ENCODE peak calls at places on chromosomes 13 and 19, in six cellular contexts. G, N, R, S, P and L are unnamed samples. For H3K4me1 and H3K27me3, the result is how much of the 10 kb centered on the place peaks cover.

GRCh38 chr19:5539431-5539833 is 28.3 kb downstream of the TINCR start:
- DNase-seq in G (no peak), P (no peak), N (peak), R (no peak), S (no peak), L (no peak)

GRCh38 chr13:23656637-23657036 is 86.4 kb downstream of the TNFRSF19 start:
- DNase-seq in P (no peak), G (no peak), N (no peak), S (no peak), R (no peak), L (no peak)

GRCh38 chr13:107992542-107992941 is 222.8 kb downstream of the LIG4 start:
- DNase-seq in P (no peak), G (no peak), S (no peak), N (no peak), R (no peak), L (no peak)

GRCh38 chr13:21638319-21639282 is 32.3 kb upstream of the FGF9 start:
- DNase-seq in S (no peak), P (no peak), N (no peak), R (no peak), G (no peak), L (no peak)

GRCh38 chr13:78650725-78651083 is 8.3 kb downstream of the OBI1 start:
- DNase-seq in N (no peak), S (no peak), R (no peak), P (no peak), G (no peak), L (no peak)

GRCh38 chr13:109451726-109452125 is 334.7 kb downstream of the IRS2 start:
- DNase-seq in S (no peak), N (no peak), P (no peak), R (no peak), G (no peak), L (no peak)

GRCh38 chr13:97359181-97360057 is 74.5 kb upstream of the RAP2A start:
- DNase-seq in S (peak), N (no peak), P (peak), G (no peak), R (no peak), L (no peak)

GRCh38 chr19:58059003-58059671 is at the start of gene ZNF135:
- DNase-seq in R (peak), P (peak), N (peak), S (peak), G (peak), L (peak)

GRCh38 chr13:101343128-101343787 is 73.0 kb downstream of the NALCN start:
- DNase-seq in R (no peak), P (no peak), N (no peak), S (no peak), G (no peak), L (no peak)

GRCh38 chr13:98507060-98507797 is 69.7 kb downstream of the STK24 start:
- DNase-seq in S (no peak), P (peak), G (no peak), R (peak), N (peak), L (peak)

GRCh38 chr19:10421240-10421948 is 1.1 kb downstream of the PDE4A start:
- DNase-seq in R (no peak), S (no peak), N (no peak), P (no peak), G (no peak), L (no peak)

GRCh38 chr13:89375839-89376238 is 1704.7 kb downstream of the SLITRK5 start:
- DNase-seq in G (no peak), R (no peak), S (no peak), N (no peak), P (no peak), L (no peak)

GRCh38 chr19:53467503-53468262 is at the start of gene ZNF813:
- DNase-seq in S (peak), G (peak), P (peak), R (peak), N (peak), L (peak)

GRCh38 chr13:59086147-59086546 is 1077.6 kb downstream of the DIAPH3 start:
- DNase-seq in G (no peak), N (no peak), S (no peak), R (no peak), P (no peak), L (no peak)

GRCh38 chr13:113447596-113447995 is 5.7 kb downstream of the ADPRHL1 start:
- DNase-seq in R (no peak), S (no peak), N (no peak), G (no peak), P (no peak), L (no peak)

GRCh38 chr13:110173247-110173818 is 133.6 kb downstream of the COL4A1 start:
- DNase-seq in N (no peak), G (no peak), P (no peak), S (no peak), R (no peak), L (no peak)

GRCh38 chr13:93925976-93926375 is 553.5 kb downstream of the DCT start:
- DNase-seq in R (no peak), S (no peak), G (no peak), P (no peak), N (no peak), L (no peak)

GRCh38 chr13:79674765-79675515 is 194.0 kb downstream of the NDFIP2 start:
- DNase-seq in R (no peak), P (no peak), S (no peak), N (no peak), G (no peak), L (no peak)

GRCh38 chr19:35483089-35483488 is 7.2 kb downstream of the KRTDAP start:
- DNase-seq in S (no peak), P (no peak), R (no peak), N (no peak), G (no peak), L (no peak)

GRCh38 chr19:41205995-41206394 is 13.0 kb downstream of the CYP2S1 start:
- DNase-seq in N (no peak), S (no peak), R (no peak), P (no peak), G (no peak), L (no peak)

GRCh38 chr13:28356506-28357064 is 138.3 kb downstream of the FLT1 start:
- DNase-seq in P (no peak), S (no peak), R (no peak), N (no peak), G (no peak), L (no peak)

GRCh38 chr19:20038358-20039202 is 725 bp downstream of the ZNF682 start:
- DNase-seq in N (no peak), G (no peak), R (no peak), S (no peak), P (no peak), L (no peak)

GRCh38 chr13:63393112-63393511 is 1977.5 kb upstream of the PCDH20 start:
- DNase-seq in G (no peak), S (no peak), R (no peak), N (no peak), P (no peak), L (no peak)

GRCh38 chr13:49683489-49683888 is 7.8 kb downstream of the EBPL start:
- DNase-seq in P (no peak), N (no peak), G (no peak), R (no peak), S (no peak), L (no peak)

GRCh38 chr13:48626726-48627451 is 26.8 kb upstream of the CYSLTR2 start:
- DNase-seq in S (no peak), P (no peak), R (no peak), G (no peak), N (no peak), L (no peak)

GRCh38 chr19:3880471-3881271 is at the start of gene ATCAY:
- DNase-seq in S (no peak), P (no peak), G (no peak), R (no peak), N (no peak), L (no peak)

GRCh38 chr19:5489511-5489910 is 34.3 kb downstream of the ZNRF4 start:
- DNase-seq in P (no peak), G (no peak), R (no peak), S (no peak), N (no peak), L (no peak)

GRCh38 chr13:97002581-97002980 is 8.3 kb upstream of the OXGR1 start:
- DNase-seq in P (no peak), R (no peak), S (no peak), G (no peak), N (no peak), L (no peak)

GRCh38 chr13:105915451-105915850 is 620.0 kb downstream of the EFNB2 start:
- DNase-seq in S (no peak), R (no peak), P (no peak), N (no peak), G (no peak), L (no peak)

GRCh38 chr19:4707956-4708650 is 15.5 kb downstream of the DPP9 start:
- DNase-seq in S (no peak), G (no peak), N (peak), P (peak), R (no peak), L (no peak)

GRCh38 chr13:93180376-93180966 is 46.1 kb upstream of the GPC6 start:
- DNase-seq in R (no peak), G (no peak), S (no peak), P (no peak), N (no peak), L (no peak)

GRCh38 chr13:81171065-81171647 is 830.2 kb upstream of the SPRY2 start:
- DNase-seq in S (no peak), N (no peak), P (no peak), G (no peak), R (no peak), L (no peak)

GRCh38 chr19:14347999-14348889 is 33.0 kb upstream of the ADGRE5 start:
- DNase-seq in G (peak), R (peak), P (peak), S (no peak), N (peak), L (no peak)

DNA sequence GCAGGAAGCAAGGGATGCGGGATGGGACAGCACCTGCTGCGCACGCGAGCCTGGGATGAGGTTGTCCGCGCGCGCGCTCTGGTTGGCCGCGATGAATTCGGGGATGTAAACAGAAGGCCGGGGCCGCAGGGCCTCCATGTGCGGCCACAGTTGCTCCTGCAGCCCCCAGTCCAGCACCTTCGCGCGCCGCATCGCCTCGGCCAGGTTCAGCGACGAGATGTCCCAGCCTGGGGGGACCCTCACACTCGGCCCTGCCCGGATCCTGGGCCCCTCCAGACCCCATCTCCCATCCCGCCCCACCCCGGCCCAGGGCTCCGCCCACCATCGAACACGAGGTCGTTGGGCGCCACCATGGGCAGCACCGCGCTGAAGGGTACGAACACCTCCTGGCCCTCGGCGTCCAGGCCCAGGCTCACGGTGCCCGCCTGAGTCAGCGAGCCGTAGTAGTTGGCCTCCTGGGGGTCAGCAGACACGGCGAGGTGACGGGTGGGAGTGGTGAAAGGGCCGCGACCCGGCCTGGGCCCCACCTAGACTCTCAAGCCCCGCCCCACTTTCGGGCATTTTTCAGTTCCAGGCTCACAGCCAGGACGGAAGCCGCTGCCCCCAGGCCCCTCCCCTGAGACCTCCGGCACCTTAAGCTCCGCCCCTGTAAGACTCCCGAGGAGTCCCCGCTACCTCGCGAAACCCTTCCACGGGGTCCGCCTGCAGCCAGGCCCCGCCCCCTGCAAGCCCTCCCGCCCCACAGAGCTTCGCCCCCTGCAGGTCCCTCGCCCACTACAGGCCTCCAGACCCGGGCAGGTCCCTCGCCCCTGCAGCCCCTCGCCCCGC is 1.1 kb downstream of the ISYNA1 start:
- DNase-seq in N (peak), S (no peak), P (peak), G (no peak), R (peak), L (no peak)
- H3K4me1 ChIP-seq in N (under half), S (under half), P (under half), G (under half), R (under half), L (under half)

GRCh38 chr19:597406-598315 is 8.0 kb downstream of the HCN2 start:
- DNase-seq in G (no peak), P (no peak), R (no peak), N (no peak), S (no peak), L (no peak)
- H3K27me3 ChIP-seq in G (under half), P (under half), R (under half), N (under half), S (under half), L (under half)

GRCh38 chr13:33205804-33206221 is 79.7 kb downstream of the STARD13 start:
- DNase-seq in N (no peak), P (no peak), G (no peak), S (no peak), R (no peak), L (peak)
- H3K4me1 ChIP-seq in N (half or more), P (under half), G (under half), S (half or more), R (under half), L (under half)

GRCh38 chr19:13086341-13086740 is 16.3 kb downstream of the LYL1 start:
- DNase-seq in G (no peak), P (no peak), S (no peak), N (no peak), R (no peak), L (peak)
- H3K27me3 ChIP-seq in G (under half), P (under half), S (under half), N (under half), R (under half), L (under half)

DNA sequence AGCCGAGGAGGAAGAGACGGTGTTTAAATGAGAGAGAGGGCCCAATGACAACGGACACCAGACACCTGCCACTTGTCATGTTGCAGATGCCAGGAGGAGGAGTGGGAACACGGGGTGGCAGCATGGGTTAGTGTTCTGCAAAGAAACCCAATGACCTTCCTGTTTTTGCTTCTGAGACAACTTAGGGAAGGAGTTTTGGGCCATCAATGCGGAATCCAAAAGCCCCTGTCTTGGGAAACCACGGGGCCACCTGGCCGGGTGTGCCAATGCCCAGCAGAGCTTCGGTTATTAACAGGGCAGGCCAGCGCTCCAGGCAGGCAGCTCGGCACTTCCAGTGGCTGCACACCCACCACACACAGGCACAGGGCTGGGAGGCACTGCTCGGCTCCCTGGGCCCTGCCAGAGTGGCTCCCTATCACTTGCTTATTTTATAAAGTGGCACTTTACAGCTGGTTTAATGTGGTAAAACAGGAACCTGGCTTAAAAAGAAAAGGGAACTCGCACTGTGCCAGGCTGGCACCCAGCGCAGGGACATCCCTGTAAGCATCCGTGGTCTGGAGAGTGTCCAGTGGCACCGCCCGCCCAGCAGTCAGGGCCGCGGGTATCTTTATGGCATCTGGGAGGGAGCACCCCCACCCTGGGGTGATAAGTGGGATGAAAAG is 19.1 kb downstream of the ELL start:
- DNase-seq in N (peak), R (no peak), S (no peak), P (no peak), G (no peak), L (no peak)
- H3K4me1 ChIP-seq in N (half or more), R (under half), S (half or more), P (half or more), G (under half), L (half or more)

DNA sequence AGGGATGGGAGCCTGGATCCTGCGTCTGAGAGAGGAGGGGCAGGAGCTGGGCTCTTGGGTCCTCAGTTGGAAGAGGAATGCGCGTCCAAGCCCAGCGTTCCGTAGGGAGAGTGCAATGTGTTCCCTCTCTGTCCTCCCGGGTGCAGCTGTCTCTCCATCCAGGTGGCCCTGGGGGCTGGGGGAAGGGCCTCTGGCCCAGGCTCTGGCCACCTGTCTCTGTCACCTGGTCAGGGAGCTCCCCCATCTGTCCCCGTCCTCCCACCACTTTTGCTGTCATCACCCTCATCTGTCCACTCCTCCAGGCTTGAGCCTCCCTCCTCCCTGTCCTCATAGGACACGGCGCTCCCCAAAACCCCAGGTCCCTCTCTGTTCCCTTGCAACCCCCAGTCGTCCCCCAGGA is 3.7 kb upstream of the SBK2 start:
- DNase-seq in P (no peak), S (no peak), G (no peak), R (no peak), N (no peak), L (no peak)
- H3K27me3 ChIP-seq in P (under half), S (under half), G (under half), R (under half), N (under half), L (under half)